ENCODE peak calls at places on chromosomes 16 and 17, in seven cellular contexts. M is neural progenitor cell, P is colonic mucosa, R is ovary, Y is BE2C, O is lung, A is pancreas. I is an unnamed sample.
A peak's percentile ranks its signal among the peaks of the same experiment; 100 is the strongest.

GRCh38 chr17:78572277-78573205 is 4.7 kb downstream of the DNAH17 start:
- DNase-seq in M (peak; percentile 73), P (no peak), R (no peak), Y (peak; percentile 69), O (no peak), A (no peak), I (no peak)

GRCh38 chr17:30207655-30208054 is 27.8 kb downstream of the SLC6A4 start:
- DNase-seq in M (no peak), P (no peak), R (no peak), Y (no peak), O (no peak), A (no peak), I (no peak)

GRCh38 chr16:15604460-15605390 is 38.2 kb downstream of the MARF1 start:
- DNase-seq in M (no peak), P (no peak), R (peak; percentile 3), Y (no peak), O (no peak), A (no peak), I (no peak)

GRCh38 chr17:334974-335481 is 17.6 kb downstream of the RPH3AL start:
- DNase-seq in M (no peak), P (no peak), R (peak; percentile 56), Y (no peak), O (no peak), A (peak; percentile 31), I (no peak)

GRCh38 chr17:35796942-35797341 is 1.5 kb upstream of the MMP28 start:
- DNase-seq in M (no peak), P (peak; percentile 14), R (no peak), Y (no peak), O (no peak), A (no peak), I (no peak)

GRCh38 chr17:185445-186138 is 4.1 kb upstream of the DOC2B start:
- DNase-seq in M (peak; percentile 66), P (no peak), R (no peak), Y (no peak), O (no peak), A (no peak), I (no peak)

GRCh38 chr17:20234266-20234665 is 225.1 kb downstream of the SPECC1 start:
- DNase-seq in M (no peak), P (no peak), R (no peak), Y (no peak), O (no peak), A (no peak), I (peak; percentile 40)

GRCh38 chr17:22703786-22704441 is 1011.6 kb downstream of the KCNJ18 start:
- DNase-seq in M (no peak), P (no peak), R (no peak), Y (no peak), O (no peak), A (no peak), I (no peak)

GRCh38 chr16:8866118-8866883 is 2.5 kb downstream of the CARHSP1 start:
- DNase-seq in M (peak; percentile 96), P (peak; percentile 69), R (peak; percentile 81), Y (peak; percentile 58), O (no peak), A (peak; percentile 36), I (no peak)

GRCh38 chr16:28521436-28521835 is 14.8 kb upstream of the IL27 start:
- DNase-seq in M (no peak), P (no peak), R (no peak), Y (no peak), O (no peak), A (no peak), I (no peak)

GRCh38 chr17:57557793-57558681 is 187.1 kb downstream of the CCDC182 start:
- DNase-seq in M (no peak), P (no peak), R (no peak), Y (no peak), O (peak; percentile 35), A (no peak), I (no peak)

GRCh38 chr17:79942591-79943353 is 92.9 kb downstream of the TBC1D16 start:
- DNase-seq in M (no peak), P (no peak), R (peak; percentile 81), Y (peak; percentile 4), O (no peak), A (peak; percentile 15), I (no peak)

GRCh38 chr16:11583889-11584565 is 2.7 kb downstream of the LITAF start:
- DNase-seq in M (no peak), P (peak; percentile 79), R (no peak), Y (no peak), O (no peak), A (no peak), I (no peak)

GRCh38 chr17:81160306-81160705 is 5.0 kb upstream of the PVALEF start:
- DNase-seq in M (no peak), P (no peak), R (peak; percentile 51), Y (no peak), O (peak; percentile 51), A (peak; percentile 42), I (peak; percentile 18)

GRCh38 chr16:117381-118365 is 20.8 kb downstream of the NPRL3 start:
- DNase-seq in M (peak; percentile 80), P (peak; percentile 90), R (no peak), Y (peak; percentile 81), O (peak; percentile 80), A (peak; percentile 77), I (peak; percentile 77)

GRCh38 chr16:64085291-64085690 is 1036.6 kb downstream of the CDH11 start:
- DNase-seq in M (no peak), P (no peak), R (no peak), Y (no peak), O (no peak), A (no peak), I (no peak)

DNA sequence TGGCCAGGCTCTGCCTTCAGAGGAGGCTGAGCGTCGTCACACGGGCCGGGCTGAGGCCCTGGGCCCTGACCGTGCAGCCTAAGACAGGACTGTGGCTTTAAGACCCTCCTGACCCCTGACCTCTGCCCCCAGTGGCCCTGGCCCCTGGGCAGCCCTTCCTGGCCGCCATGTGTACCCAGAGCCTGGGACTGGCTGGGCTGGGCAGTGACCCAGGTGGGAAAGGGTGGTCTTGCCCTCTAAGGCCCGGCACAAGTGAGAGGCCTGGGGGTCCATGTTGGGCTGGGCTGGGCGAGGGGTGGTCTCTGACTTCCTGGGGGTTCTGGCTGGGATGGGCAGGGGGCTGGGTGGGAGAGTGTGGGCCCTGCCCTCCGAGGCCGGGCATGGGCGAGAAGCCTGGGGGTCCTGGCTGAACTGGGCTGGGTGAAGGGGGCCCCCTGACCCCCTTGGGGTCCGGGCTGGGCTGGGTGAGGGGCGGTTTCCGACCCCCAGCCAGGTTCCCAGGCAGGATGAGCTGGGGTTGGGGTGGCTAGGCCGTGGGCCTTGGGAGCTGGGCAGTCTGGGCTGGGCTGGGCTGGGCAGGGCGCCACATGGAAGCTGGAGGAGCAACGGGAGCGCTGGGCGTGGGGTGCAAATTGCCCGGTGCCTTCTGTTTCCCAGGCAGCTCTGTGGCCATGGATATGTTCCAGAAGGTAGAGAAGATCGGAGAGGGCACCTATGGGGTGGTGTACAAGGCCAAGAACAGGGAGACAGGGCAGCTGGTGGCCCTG is at the start of gene CDK3:
- DNase-seq in M (no peak), P (peak; percentile 61), R (no peak), Y (no peak), O (no peak), A (peak; percentile 42), I (no peak)
- H3K4me1 ChIP-seq in M (no peaks in the 10 kb centered on the region), P (peaks cover 18% of the 10 kb centered on the region), R (peaks cover 15% of the 10 kb centered on the region), Y (no peaks in the 10 kb centered on the region), O (peaks cover 4% of the 10 kb centered on the region), A (peaks cover 8% of the 10 kb centered on the region), I (peaks cover 13% of the 10 kb centered on the region)

GRCh38 chr16:31888735-31889134 is 15.1 kb downstream of the ZNF267 start:
- DNase-seq in M (no peak), P (no peak), R (no peak), Y (no peak), O (no peak), A (no peak), I (no peak)
- H3K9me3 ChIP-seq in M (peaks cover 21% of the 10 kb centered on the region), P (no peaks in the 10 kb centered on the region), R (no peaks in the 10 kb centered on the region), Y (no peaks in the 10 kb centered on the region), O (no peaks in the 10 kb centered on the region), A (no peaks in the 10 kb centered on the region), I (no peaks in the 10 kb centered on the region)

DNA sequence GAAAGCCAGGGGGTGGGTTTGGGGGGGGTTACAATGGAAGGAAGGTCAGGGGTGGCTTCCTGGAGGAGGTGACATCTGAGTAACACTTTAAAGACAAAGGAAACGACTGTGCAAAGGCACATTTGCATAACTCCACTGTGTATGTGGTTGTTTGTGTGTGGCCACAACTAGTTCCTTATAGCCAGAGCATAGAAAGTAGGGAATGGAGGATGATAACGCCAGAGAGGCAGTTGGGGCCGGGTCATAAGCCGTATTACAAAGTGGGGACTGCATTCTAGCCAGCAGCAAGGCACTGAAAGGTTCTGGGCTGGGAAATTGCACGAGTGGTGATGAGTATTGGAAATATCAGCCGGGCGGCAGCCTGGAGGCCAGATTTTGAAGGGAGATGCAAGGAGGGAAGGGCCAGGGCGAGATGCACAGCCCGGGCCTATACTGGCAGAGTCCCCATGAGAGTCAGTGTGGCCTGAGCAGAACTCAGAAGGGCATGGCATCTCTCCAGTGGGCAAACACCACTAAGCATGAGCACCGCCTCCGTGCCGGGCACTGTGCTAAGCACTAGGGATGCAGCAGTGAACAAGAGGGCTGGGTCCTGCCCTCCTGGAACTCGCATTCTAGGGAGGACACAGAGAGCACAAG is 33.6 kb downstream of the TK2 start:
- DNase-seq in M (no peak), P (no peak), R (no peak), Y (no peak), O (no peak), A (no peak), I (no peak)
- TF ChIP-seq CTCF in M (no peak), P (no peak), R (no peak), Y (no peak), O (no peak), A (no peak), I (no peak)

GRCh38 chr17:74815671-74816370 is 39.7 kb upstream of the NAT9 start:
- DNase-seq in M (peak; percentile 80), P (no peak), R (no peak), Y (no peak), O (no peak), A (no peak), I (no peak)

GRCh38 chr17:74815067-74815466 is 38.9 kb upstream of the NAT9 start:
- DNase-seq in M (no peak), P (no peak), R (no peak), Y (no peak), O (no peak), A (no peak), I (no peak)

GRCh38 chr17:74814453-74814852 is 38.3 kb upstream of the NAT9 start:
- DNase-seq in M (no peak), P (no peak), R (no peak), Y (no peak), O (no peak), A (no peak), I (no peak)

GRCh38 chr17:74818306-74818705 is 41.4 kb downstream of the GRIN2C start:
- DNase-seq in M (no peak), P (no peak), R (no peak), Y (no peak), O (no peak), A (no peak), I (no peak)

DNA sequence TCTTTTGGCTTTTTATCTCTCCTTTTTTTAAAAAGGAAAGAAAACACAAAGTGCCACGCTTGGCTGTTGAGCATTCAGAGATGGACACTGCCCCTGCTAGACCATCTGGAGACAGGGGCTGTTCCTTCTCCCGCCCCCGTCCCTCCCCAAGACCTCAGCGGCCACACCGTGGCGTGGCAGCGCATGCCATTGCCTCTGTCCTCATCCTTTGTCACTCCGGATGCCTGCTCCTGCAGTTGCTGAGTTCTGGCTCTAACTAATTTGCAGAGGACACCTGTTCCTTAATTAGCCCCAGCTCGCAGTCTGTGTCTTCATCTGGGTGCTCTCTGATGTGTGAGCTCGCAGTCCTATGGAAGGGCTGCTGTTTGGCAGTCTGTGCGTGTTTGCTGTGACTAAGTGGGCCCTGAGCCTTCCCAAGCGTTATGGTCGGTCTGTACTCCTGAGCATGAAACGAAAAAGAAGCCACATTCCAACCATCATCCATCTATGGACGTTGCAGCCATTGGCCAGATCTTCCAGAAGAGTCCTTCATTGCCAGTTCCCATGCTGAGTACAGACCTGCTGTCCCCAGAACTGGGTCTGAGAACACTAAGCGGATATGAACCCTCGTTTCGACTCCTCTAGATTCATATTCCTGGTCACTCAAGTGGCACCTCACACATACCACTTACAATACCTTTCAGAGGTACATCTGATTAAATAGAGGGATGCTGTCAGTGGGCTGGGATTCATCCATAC is 40.9 kb upstream of the NAT9 start:
- DNase-seq in M (no peak), P (no peak), R (no peak), Y (no peak), O (no peak), A (no peak), I (no peak)
- H3K4me1 ChIP-seq in M (peaks cover 19% of the 10 kb centered on the region), P (no peaks in the 10 kb centered on the region), R (peaks cover under 1% of the 10 kb centered on the region), Y (no peaks in the 10 kb centered on the region), O (peaks cover 3% of the 10 kb centered on the region), A (no peaks in the 10 kb centered on the region), I (no peaks in the 10 kb centered on the region)